ENCODE peak calls at places on chromosomes 7 and 10, in eight cellular contexts. One of them, this sample, is unnamed.

GRCh38 chr7:39851466-39852045 is 98.5 kb upstream of the CDK13 start:
- DNase-seq in MM.1S: no peak
- DNase-seq in aorta: no peak
- DNase-seq in left ventricle myocardium inferior: no peak
- DNase-seq in OCI-LY7: no peak
- DNase-seq in PC-9: peak; percentile 66
- DNase-seq in osteoblast: no peak
- DNase-seq in CD8-positive, alpha-beta memory T cell: no peak
- DNase-seq in this sample: no peak

GRCh38 chr7:51376420-51377092 is 59.9 kb upstream of the COBL start:
- DNase-seq in MM.1S: no peak
- DNase-seq in aorta: no peak
- DNase-seq in left ventricle myocardium inferior: no peak
- DNase-seq in OCI-LY7: no peak
- DNase-seq in PC-9: peak; percentile 100
- DNase-seq in osteoblast: no peak
- DNase-seq in CD8-positive, alpha-beta memory T cell: no peak
- DNase-seq in this sample: no peak

GRCh38 chr7:91285966-91286365 is 21.7 kb downstream of the FZD1 start:
- DNase-seq in MM.1S: no peak
- DNase-seq in aorta: no peak
- DNase-seq in left ventricle myocardium inferior: no peak
- DNase-seq in OCI-LY7: no peak
- DNase-seq in PC-9: no peak
- DNase-seq in osteoblast: no peak
- DNase-seq in CD8-positive, alpha-beta memory T cell: no peak
- DNase-seq in this sample: no peak

GRCh38 chr10:35848412-35848811 is 206.3 kb upstream of the FZD8 start:
- DNase-seq in MM.1S: no peak
- DNase-seq in aorta: no peak
- DNase-seq in left ventricle myocardium inferior: no peak
- DNase-seq in OCI-LY7: no peak
- DNase-seq in PC-9: no peak
- DNase-seq in osteoblast: no peak
- DNase-seq in CD8-positive, alpha-beta memory T cell: no peak
- DNase-seq in this sample: no peak

GRCh38 chr10:74079914-74080590 is 70.6 kb downstream of the AP3M1 start:
- DNase-seq in MM.1S: no peak
- DNase-seq in aorta: no peak
- DNase-seq in left ventricle myocardium inferior: no peak
- DNase-seq in OCI-LY7: no peak
- DNase-seq in PC-9: peak; percentile 49
- DNase-seq in osteoblast: no peak
- DNase-seq in CD8-positive, alpha-beta memory T cell: no peak
- DNase-seq in this sample: no peak

GRCh38 chr10:34323197-34323596 is 491.9 kb downstream of the PARD3 start:
- DNase-seq in MM.1S: no peak
- DNase-seq in aorta: no peak
- DNase-seq in left ventricle myocardium inferior: no peak
- DNase-seq in OCI-LY7: no peak
- DNase-seq in PC-9: no peak
- DNase-seq in osteoblast: no peak
- DNase-seq in CD8-positive, alpha-beta memory T cell: no peak
- DNase-seq in this sample: no peak

GRCh38 chr7:93374345-93374940 is 142.3 kb downstream of the VPS50 start:
- DNase-seq in MM.1S: peak; percentile 65
- DNase-seq in aorta: no peak
- DNase-seq in left ventricle myocardium inferior: no peak
- DNase-seq in OCI-LY7: peak; percentile 59
- DNase-seq in PC-9: no peak
- DNase-seq in osteoblast: no peak
- DNase-seq in CD8-positive, alpha-beta memory T cell: no peak
- DNase-seq in this sample: no peak

GRCh38 chr10:9646201-9646600 is 1371.5 kb upstream of the CELF2 start:
- DNase-seq in MM.1S: no peak
- DNase-seq in aorta: no peak
- DNase-seq in left ventricle myocardium inferior: no peak
- DNase-seq in OCI-LY7: no peak
- DNase-seq in PC-9: no peak
- DNase-seq in osteoblast: no peak
- DNase-seq in CD8-positive, alpha-beta memory T cell: no peak
- DNase-seq in this sample: no peak

GRCh38 chr7:117480978-117481377 is 1.2 kb downstream of the CFTR start:
- DNase-seq in MM.1S: no peak
- DNase-seq in aorta: no peak
- DNase-seq in left ventricle myocardium inferior: no peak
- DNase-seq in OCI-LY7: no peak
- DNase-seq in PC-9: no peak
- DNase-seq in osteoblast: no peak
- DNase-seq in CD8-positive, alpha-beta memory T cell: no peak
- DNase-seq in this sample: no peak
- H3K9me3 ChIP-seq in MM.1S: no peaks in the 10 kb centered on the region
- H3K9me3 ChIP-seq in aorta: no peaks in the 10 kb centered on the region
- H3K9me3 ChIP-seq in left ventricle myocardium inferior: no peaks in the 10 kb centered on the region
- H3K9me3 ChIP-seq in OCI-LY7: no peaks in the 10 kb centered on the region
- H3K9me3 ChIP-seq in PC-9: no peaks in the 10 kb centered on the region
- H3K9me3 ChIP-seq in osteoblast: no peaks in the 10 kb centered on the region
- H3K9me3 ChIP-seq in CD8-positive, alpha-beta memory T cell: no peaks in the 10 kb centered on the region
- H3K9me3 ChIP-seq in this sample: no peaks in the 10 kb centered on the region

DNA sequence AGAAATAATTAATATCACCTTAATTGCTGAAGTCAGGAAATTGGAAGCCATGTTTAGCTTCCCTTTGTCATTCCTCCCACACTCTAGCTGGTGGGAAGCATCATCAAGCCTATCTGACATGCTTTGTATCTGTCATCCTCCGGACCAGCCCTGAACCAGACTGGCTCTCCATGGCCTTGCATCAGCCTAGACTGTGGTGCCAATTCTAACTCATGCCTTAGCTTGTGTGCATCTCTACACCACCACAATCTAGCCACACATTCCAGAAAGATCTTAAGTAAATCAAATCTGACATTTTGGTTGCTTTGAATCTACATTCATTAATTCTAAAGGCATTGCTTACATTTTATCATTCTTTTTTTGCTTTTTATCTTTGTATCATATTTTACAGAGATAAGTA is 196.4 kb upstream of the VSTM2A start:
- DNase-seq in MM.1S: no peak
- DNase-seq in aorta: no peak
- DNase-seq in left ventricle myocardium inferior: no peak
- DNase-seq in OCI-LY7: no peak
- DNase-seq in PC-9: no peak
- DNase-seq in osteoblast: no peak
- DNase-seq in CD8-positive, alpha-beta memory T cell: no peak
- DNase-seq in this sample: no peak
- H3K9me3 ChIP-seq in MM.1S: no peaks in the 10 kb centered on the region
- H3K9me3 ChIP-seq in aorta: peaks cover 1% of the 10 kb centered on the region
- H3K9me3 ChIP-seq in left ventricle myocardium inferior: peaks cover 13% of the 10 kb centered on the region
- H3K9me3 ChIP-seq in OCI-LY7: no peaks in the 10 kb centered on the region
- H3K9me3 ChIP-seq in PC-9: no peaks in the 10 kb centered on the region
- H3K9me3 ChIP-seq in osteoblast: no peaks in the 10 kb centered on the region
- H3K9me3 ChIP-seq in CD8-positive, alpha-beta memory T cell: no peaks in the 10 kb centered on the region
- H3K9me3 ChIP-seq in this sample: no peaks in the 10 kb centered on the region

GRCh38 chr10:97450828-97451227 is 4.9 kb downstream of the ZDHHC16 start:
- DNase-seq in MM.1S: no peak
- DNase-seq in aorta: no peak
- DNase-seq in left ventricle myocardium inferior: no peak
- DNase-seq in OCI-LY7: no peak
- DNase-seq in PC-9: no peak
- DNase-seq in osteoblast: peak; percentile 71
- DNase-seq in CD8-positive, alpha-beta memory T cell: no peak
- DNase-seq in this sample: no peak

GRCh38 chr10:97445722-97446639 is at the start of the genes EXOSC1 and ZDHHC16:
- DNase-seq in MM.1S: peak; percentile 98
- DNase-seq in aorta: peak; percentile 94
- DNase-seq in left ventricle myocardium inferior: peak; percentile 90
- DNase-seq in OCI-LY7: peak; percentile 96
- DNase-seq in PC-9: peak; percentile 87
- DNase-seq in osteoblast: peak; percentile 99
- DNase-seq in CD8-positive, alpha-beta memory T cell: peak; percentile 87
- DNase-seq in this sample: peak; percentile 85

GRCh38 chr10:97442277-97442676 is 3.5 kb downstream of the EXOSC1 start:
- DNase-seq in MM.1S: no peak
- DNase-seq in aorta: no peak
- DNase-seq in left ventricle myocardium inferior: no peak
- DNase-seq in OCI-LY7: no peak
- DNase-seq in PC-9: no peak
- DNase-seq in osteoblast: no peak
- DNase-seq in CD8-positive, alpha-beta memory T cell: no peak
- DNase-seq in this sample: no peak

GRCh38 chr10:97444212-97444611 is 1.6 kb downstream of the EXOSC1 start:
- DNase-seq in MM.1S: peak; percentile 45
- DNase-seq in aorta: no peak
- DNase-seq in left ventricle myocardium inferior: no peak
- DNase-seq in OCI-LY7: no peak
- DNase-seq in PC-9: no peak
- DNase-seq in osteoblast: peak; percentile 59
- DNase-seq in CD8-positive, alpha-beta memory T cell: no peak
- DNase-seq in this sample: no peak

GRCh38 chr10:97445357-97445721 is 467 bp downstream of the EXOSC1 start:
- DNase-seq in MM.1S: no peak
- DNase-seq in aorta: no peak
- DNase-seq in left ventricle myocardium inferior: no peak
- DNase-seq in OCI-LY7: no peak
- DNase-seq in PC-9: no peak
- DNase-seq in osteoblast: peak; percentile 78
- DNase-seq in CD8-positive, alpha-beta memory T cell: no peak
- DNase-seq in this sample: no peak
- H3K9me3 ChIP-seq in MM.1S: no peaks in the 10 kb centered on the region
- H3K9me3 ChIP-seq in aorta: no peaks in the 10 kb centered on the region
- H3K9me3 ChIP-seq in left ventricle myocardium inferior: no peaks in the 10 kb centered on the region
- H3K9me3 ChIP-seq in OCI-LY7: no peaks in the 10 kb centered on the region
- H3K9me3 ChIP-seq in PC-9: no peaks in the 10 kb centered on the region
- H3K9me3 ChIP-seq in osteoblast: no peaks in the 10 kb centered on the region
- H3K9me3 ChIP-seq in CD8-positive, alpha-beta memory T cell: no peaks in the 10 kb centered on the region
- H3K9me3 ChIP-seq in this sample: no peaks in the 10 kb centered on the region

GRCh38 chr7:155914341-155914740 is 102.1 kb upstream of the SHH start:
- DNase-seq in MM.1S: no peak
- DNase-seq in aorta: no peak
- DNase-seq in left ventricle myocardium inferior: no peak
- DNase-seq in OCI-LY7: no peak
- DNase-seq in PC-9: no peak
- DNase-seq in osteoblast: no peak
- DNase-seq in CD8-positive, alpha-beta memory T cell: no peak
- DNase-seq in this sample: no peak
- H3K9me3 ChIP-seq in MM.1S: no peaks in the 10 kb centered on the region
- H3K9me3 ChIP-seq in aorta: peaks cover 5% of the 10 kb centered on the region
- H3K9me3 ChIP-seq in left ventricle myocardium inferior: peaks cover 38% of the 10 kb centered on the region
- H3K9me3 ChIP-seq in OCI-LY7: no peaks in the 10 kb centered on the region
- H3K9me3 ChIP-seq in PC-9: no peaks in the 10 kb centered on the region
- H3K9me3 ChIP-seq in osteoblast: peaks cover 2% of the 10 kb centered on the region
- H3K9me3 ChIP-seq in CD8-positive, alpha-beta memory T cell: no peaks in the 10 kb centered on the region
- H3K9me3 ChIP-seq in this sample: no peaks in the 10 kb centered on the region

DNA sequence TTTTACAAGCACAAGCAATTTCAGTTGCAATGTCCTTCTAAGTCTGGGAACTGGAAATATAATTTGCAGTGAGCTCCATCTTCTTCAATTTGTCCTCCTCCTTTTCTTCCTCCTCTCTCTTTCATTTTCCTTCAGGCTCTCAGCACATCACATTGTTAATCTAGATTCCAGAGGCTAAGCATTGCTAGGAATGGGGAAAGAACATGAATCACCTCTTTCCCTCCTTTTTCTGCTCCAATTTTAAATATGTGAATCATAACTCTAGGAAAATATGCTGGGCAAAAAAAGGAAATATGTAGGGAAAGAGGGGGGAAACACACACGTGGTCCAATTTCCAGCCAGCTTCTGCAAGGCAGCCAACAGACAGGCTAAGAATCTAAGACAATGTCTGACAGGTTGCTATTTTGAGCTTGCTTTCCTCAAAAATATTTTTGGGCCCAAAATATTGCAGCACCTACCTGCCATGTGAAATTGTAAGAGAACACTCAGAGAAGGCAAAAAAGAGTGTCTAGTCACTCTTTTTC is 72.7 kb upstream of the NUPR2 start:
- DNase-seq in MM.1S: no peak
- DNase-seq in aorta: peak; percentile 61
- DNase-seq in left ventricle myocardium inferior: no peak
- DNase-seq in OCI-LY7: no peak
- DNase-seq in PC-9: peak; percentile 62
- DNase-seq in osteoblast: no peak
- DNase-seq in CD8-positive, alpha-beta memory T cell: no peak
- DNase-seq in this sample: no peak
- H3K9me3 ChIP-seq in MM.1S: no peaks in the 10 kb centered on the region
- H3K9me3 ChIP-seq in aorta: no peaks in the 10 kb centered on the region
- H3K9me3 ChIP-seq in left ventricle myocardium inferior: no peaks in the 10 kb centered on the region
- H3K9me3 ChIP-seq in OCI-LY7: no peaks in the 10 kb centered on the region
- H3K9me3 ChIP-seq in PC-9: peaks cover 3% of the 10 kb centered on the region
- H3K9me3 ChIP-seq in osteoblast: no peaks in the 10 kb centered on the region
- H3K9me3 ChIP-seq in CD8-positive, alpha-beta memory T cell: no peaks in the 10 kb centered on the region
- H3K9me3 ChIP-seq in this sample: no peaks in the 10 kb centered on the region

GRCh38 chr10:79350407-79351154 is 3.3 kb downstream of the PPIF start:
- DNase-seq in MM.1S: no peak
- DNase-seq in aorta: peak; percentile 44
- DNase-seq in left ventricle myocardium inferior: no peak
- DNase-seq in OCI-LY7: no peak
- DNase-seq in PC-9: no peak
- DNase-seq in osteoblast: no peak
- DNase-seq in CD8-positive, alpha-beta memory T cell: no peak
- DNase-seq in this sample: no peak
- H3K9me3 ChIP-seq in MM.1S: no peaks in the 10 kb centered on the region
- H3K9me3 ChIP-seq in aorta: no peaks in the 10 kb centered on the region
- H3K9me3 ChIP-seq in left ventricle myocardium inferior: no peaks in the 10 kb centered on the region
- H3K9me3 ChIP-seq in OCI-LY7: no peaks in the 10 kb centered on the region
- H3K9me3 ChIP-seq in PC-9: no peaks in the 10 kb centered on the region
- H3K9me3 ChIP-seq in osteoblast: no peaks in the 10 kb centered on the region
- H3K9me3 ChIP-seq in CD8-positive, alpha-beta memory T cell: no peaks in the 10 kb centered on the region
- H3K9me3 ChIP-seq in this sample: no peaks in the 10 kb centered on the region